ENCODE peak calls at places on chromosomes 5 and 9, in nine cellular contexts. One of them, this sample, is unnamed.

GRCh38 chr5:150122158-150122510 is 33.5 kb downstream of the PDGFRB start:
- DNase-seq in amygdala: no peak
- DNase-seq in CD4-positive, alpha-beta T cell: no peak
- DNase-seq in RCC 7860: no peak
- DNase-seq in NCI-H2081: no peak
- DNase-seq in uterus: peak; percentile 15
- DNase-seq in CD8-positive, alpha-beta memory T cell: no peak
- DNase-seq in ELF-1: no peak
- DNase-seq in suprapubic skin: no peak
- DNase-seq in this sample: no peak

GRCh38 chr5:146302428-146302827 is 36.2 kb upstream of the POU4F3 start:
- DNase-seq in amygdala: no peak
- DNase-seq in CD8-positive, alpha-beta memory T cell: no peak
- DNase-seq in suprapubic skin: no peak
- DNase-seq in RCC 7860: no peak
- DNase-seq in ELF-1: no peak
- DNase-seq in uterus: no peak
- DNase-seq in NCI-H2081: no peak
- DNase-seq in CD4-positive, alpha-beta T cell: no peak
- DNase-seq in this sample: no peak

GRCh38 chr5:128035689-128036088 is 47.9 kb upstream of the SLC12A2 start:
- DNase-seq in uterus: no peak
- DNase-seq in suprapubic skin: no peak
- DNase-seq in amygdala: no peak
- DNase-seq in NCI-H2081: no peak
- DNase-seq in CD8-positive, alpha-beta memory T cell: no peak
- DNase-seq in RCC 7860: no peak
- DNase-seq in CD4-positive, alpha-beta T cell: no peak
- DNase-seq in ELF-1: no peak
- DNase-seq in this sample: no peak

GRCh38 chr5:58071566-58071965 is 388.3 kb downstream of the PLK2 start:
- DNase-seq in uterus: peak; percentile 22
- DNase-seq in ELF-1: peak; percentile 12
- DNase-seq in NCI-H2081: no peak
- DNase-seq in CD4-positive, alpha-beta T cell: no peak
- DNase-seq in amygdala: no peak
- DNase-seq in RCC 7860: no peak
- DNase-seq in suprapubic skin: no peak
- DNase-seq in CD8-positive, alpha-beta memory T cell: no peak
- DNase-seq in this sample: no peak

GRCh38 chr9:127182901-127183746 is 60.7 kb upstream of the ANGPTL2 start:
- DNase-seq in suprapubic skin: peak; percentile 61
- DNase-seq in amygdala: no peak
- DNase-seq in RCC 7860: no peak
- DNase-seq in CD4-positive, alpha-beta T cell: no peak
- DNase-seq in uterus: peak; percentile 20
- DNase-seq in CD8-positive, alpha-beta memory T cell: no peak
- DNase-seq in NCI-H2081: no peak
- DNase-seq in ELF-1: no peak
- DNase-seq in this sample: no peak

GRCh38 chr5:87413116-87413645 is 451 bp upstream of the CCNH start:
- DNase-seq in RCC 7860: no peak
- DNase-seq in uterus: no peak
- DNase-seq in ELF-1: no peak
- DNase-seq in amygdala: no peak
- DNase-seq in suprapubic skin: no peak
- DNase-seq in NCI-H2081: peak; percentile 17
- DNase-seq in CD4-positive, alpha-beta T cell: no peak
- DNase-seq in CD8-positive, alpha-beta memory T cell: no peak
- DNase-seq in this sample: no peak

GRCh38 chr5:102911973-102912372 is 156.9 kb downstream of the PAM start:
- DNase-seq in CD8-positive, alpha-beta memory T cell: no peak
- DNase-seq in amygdala: no peak
- DNase-seq in ELF-1: no peak
- DNase-seq in NCI-H2081: no peak
- DNase-seq in CD4-positive, alpha-beta T cell: no peak
- DNase-seq in uterus: no peak
- DNase-seq in RCC 7860: peak; percentile 79
- DNase-seq in suprapubic skin: no peak
- DNase-seq in this sample: no peak

GRCh38 chr5:27240791-27241190 is 202.4 kb upstream of the CDH9 start:
- DNase-seq in amygdala: no peak
- DNase-seq in NCI-H2081: no peak
- DNase-seq in RCC 7860: no peak
- DNase-seq in suprapubic skin: no peak
- DNase-seq in ELF-1: no peak
- DNase-seq in CD8-positive, alpha-beta memory T cell: no peak
- DNase-seq in uterus: no peak
- DNase-seq in CD4-positive, alpha-beta T cell: no peak
- DNase-seq in this sample: no peak

GRCh38 chr5:660491-661030 is 32.6 kb downstream of the TPPP start:
- DNase-seq in RCC 7860: no peak
- DNase-seq in uterus: no peak
- DNase-seq in NCI-H2081: no peak
- DNase-seq in suprapubic skin: no peak
- DNase-seq in ELF-1: no peak
- DNase-seq in CD8-positive, alpha-beta memory T cell: no peak
- DNase-seq in amygdala: no peak
- DNase-seq in CD4-positive, alpha-beta T cell: no peak
- DNase-seq in this sample: no peak

GRCh38 chr9:35482071-35482470 is 7.8 kb upstream of the RUSC2 start:
- DNase-seq in amygdala: no peak
- DNase-seq in uterus: no peak
- DNase-seq in NCI-H2081: no peak
- DNase-seq in ELF-1: no peak
- DNase-seq in CD8-positive, alpha-beta memory T cell: no peak
- DNase-seq in suprapubic skin: no peak
- DNase-seq in RCC 7860: no peak
- DNase-seq in CD4-positive, alpha-beta T cell: no peak
- DNase-seq in this sample: no peak

GRCh38 chr5:115530426-115530825 is 14.1 kb downstream of the FEM1C start:
- DNase-seq in ELF-1: no peak
- DNase-seq in suprapubic skin: no peak
- DNase-seq in RCC 7860: no peak
- DNase-seq in uterus: no peak
- DNase-seq in NCI-H2081: no peak
- DNase-seq in CD4-positive, alpha-beta T cell: no peak
- DNase-seq in amygdala: no peak
- DNase-seq in CD8-positive, alpha-beta memory T cell: no peak
- DNase-seq in this sample: no peak

GRCh38 chr9:14323083-14323968 is 9.4 kb upstream of the NFIB start:
- DNase-seq in uterus: no peak
- DNase-seq in RCC 7860: no peak
- DNase-seq in NCI-H2081: peak; percentile 82
- DNase-seq in amygdala: no peak
- DNase-seq in CD4-positive, alpha-beta T cell: no peak
- DNase-seq in CD8-positive, alpha-beta memory T cell: no peak
- DNase-seq in ELF-1: no peak
- DNase-seq in suprapubic skin: no peak
- DNase-seq in this sample: no peak

GRCh38 chr5:148476302-148476701 is 92.5 kb downstream of the FBXO38 start:
- DNase-seq in RCC 7860: no peak
- DNase-seq in NCI-H2081: no peak
- DNase-seq in amygdala: no peak
- DNase-seq in suprapubic skin: no peak
- DNase-seq in uterus: no peak
- DNase-seq in CD8-positive, alpha-beta memory T cell: no peak
- DNase-seq in ELF-1: no peak
- DNase-seq in CD4-positive, alpha-beta T cell: no peak
- DNase-seq in this sample: no peak

GRCh38 chr9:8706998-8707397 is 907.4 kb upstream of the DMAC1 start:
- DNase-seq in NCI-H2081: no peak
- DNase-seq in CD8-positive, alpha-beta memory T cell: no peak
- DNase-seq in CD4-positive, alpha-beta T cell: no peak
- DNase-seq in ELF-1: no peak
- DNase-seq in RCC 7860: no peak
- DNase-seq in uterus: no peak
- DNase-seq in suprapubic skin: no peak
- DNase-seq in amygdala: no peak
- DNase-seq in this sample: no peak

GRCh38 chr5:114360362-114360761 is 1.5 kb upstream of the KCNN2 start:
- DNase-seq in ELF-1: no peak
- DNase-seq in amygdala: no peak
- DNase-seq in CD4-positive, alpha-beta T cell: no peak
- DNase-seq in NCI-H2081: peak; percentile 17
- DNase-seq in RCC 7860: no peak
- DNase-seq in suprapubic skin: no peak
- DNase-seq in uterus: no peak
- DNase-seq in CD8-positive, alpha-beta memory T cell: no peak
- DNase-seq in this sample: no peak

GRCh38 chr5:54628049-54628448 is 110.5 kb downstream of the SNX18 start:
- DNase-seq in uterus: no peak
- DNase-seq in NCI-H2081: no peak
- DNase-seq in RCC 7860: peak; percentile 47
- DNase-seq in amygdala: no peak
- DNase-seq in CD8-positive, alpha-beta memory T cell: no peak
- DNase-seq in ELF-1: no peak
- DNase-seq in CD4-positive, alpha-beta T cell: no peak
- DNase-seq in suprapubic skin: no peak
- DNase-seq in this sample: no peak

GRCh38 chr9:130741831-130742449 is 48.4 kb downstream of the EXOSC2 start:
- DNase-seq in amygdala: no peak
- DNase-seq in CD4-positive, alpha-beta T cell: no peak
- DNase-seq in NCI-H2081: no peak
- DNase-seq in RCC 7860: peak; percentile 62
- DNase-seq in ELF-1: no peak
- DNase-seq in CD8-positive, alpha-beta memory T cell: no peak
- DNase-seq in suprapubic skin: no peak
- DNase-seq in uterus: no peak
- DNase-seq in this sample: no peak

GRCh38 chr5:128290152-128290858 is 206.7 kb downstream of the SLC12A2 start:
- DNase-seq in ELF-1: no peak
- DNase-seq in NCI-H2081: peak; percentile 8
- DNase-seq in amygdala: no peak
- DNase-seq in CD4-positive, alpha-beta T cell: no peak
- DNase-seq in RCC 7860: peak; percentile 21
- DNase-seq in suprapubic skin: no peak
- DNase-seq in CD8-positive, alpha-beta memory T cell: no peak
- DNase-seq in uterus: no peak
- DNase-seq in this sample: no peak

GRCh38 chr9:18489861-18490260 is 15.9 kb downstream of the ADAMTSL1 start:
- DNase-seq in CD4-positive, alpha-beta T cell: no peak
- DNase-seq in CD8-positive, alpha-beta memory T cell: no peak
- DNase-seq in amygdala: no peak
- DNase-seq in RCC 7860: peak; percentile 31
- DNase-seq in uterus: no peak
- DNase-seq in suprapubic skin: no peak
- DNase-seq in ELF-1: no peak
- DNase-seq in NCI-H2081: no peak
- DNase-seq in this sample: no peak

GRCh38 chr9:125674981-125675973 is 31.7 kb downstream of the MAPKAP1 start:
- DNase-seq in CD8-positive, alpha-beta memory T cell: no peak
- DNase-seq in RCC 7860: peak; percentile 97
- DNase-seq in NCI-H2081: no peak
- DNase-seq in amygdala: no peak
- DNase-seq in CD4-positive, alpha-beta T cell: no peak
- DNase-seq in ELF-1: no peak
- DNase-seq in uterus: no peak
- DNase-seq in suprapubic skin: no peak
- DNase-seq in this sample: no peak

GRCh38 chr9:132155514-132155913 is 6.3 kb upstream of the NTNG2 start:
- DNase-seq in amygdala: no peak
- DNase-seq in RCC 7860: no peak
- DNase-seq in CD4-positive, alpha-beta T cell: no peak
- DNase-seq in CD8-positive, alpha-beta memory T cell: no peak
- DNase-seq in uterus: no peak
- DNase-seq in NCI-H2081: no peak
- DNase-seq in ELF-1: no peak
- DNase-seq in suprapubic skin: no peak
- DNase-seq in this sample: no peak

GRCh38 chr5:149141224-149141956 is at the start of gene ABLIM3:
- DNase-seq in CD8-positive, alpha-beta memory T cell: peak; percentile 57
- DNase-seq in uterus: peak; percentile 53
- DNase-seq in NCI-H2081: peak; percentile 43
- DNase-seq in ELF-1: peak; percentile 87
- DNase-seq in CD4-positive, alpha-beta T cell: peak; percentile 50
- DNase-seq in amygdala: peak; percentile 76
- DNase-seq in suprapubic skin: peak; percentile 80
- DNase-seq in RCC 7860: peak; percentile 57
- DNase-seq in this sample: peak; percentile 50

GRCh38 chr5:10700516-10700915 is 60.5 kb downstream of the DAP start:
- DNase-seq in suprapubic skin: no peak
- DNase-seq in ELF-1: no peak
- DNase-seq in uterus: no peak
- DNase-seq in amygdala: no peak
- DNase-seq in RCC 7860: no peak
- DNase-seq in NCI-H2081: no peak
- DNase-seq in CD8-positive, alpha-beta memory T cell: no peak
- DNase-seq in CD4-positive, alpha-beta T cell: no peak
- DNase-seq in this sample: no peak